ENCODE peak calls at places on chromosomes 4 and X, in four cellular contexts. S, W, O and Q are unnamed samples.

GRCh38 chrX:133005038-133005437 is 46.6 kb upstream of the HS6ST2 start:
- DNase-seq in W (peak; percentile 4), S (peak; percentile 1), O (no peak), Q (no peak)

GRCh38 chr4:72567821-72568620 is 1.0 kb downstream of the ADAMTS3 start:
- DNase-seq in W (peak; percentile 99), S (peak; percentile 77), O (peak; percentile 75), Q (peak; percentile 94)

GRCh38 chr4:150217804-150218203 is 139.6 kb downstream of the DCLK2 start:
- DNase-seq in S (no peak), W (no peak), O (no peak), Q (no peak)

GRCh38 chrX:23616361-23616760 is 50.9 kb upstream of the PRDX4 start:
- DNase-seq in W (peak; percentile 29), O (no peak), S (peak; percentile 38), Q (no peak)

GRCh38 chr4:2320746-2321145 is 58.8 kb upstream of the MXD4 start:
- DNase-seq in W (no peak), O (no peak), S (no peak), Q (no peak)

GRCh38 chr4:12949719-12950118 is 534.4 kb downstream of the RAB28 start:
- DNase-seq in S (no peak), W (no peak), O (no peak), Q (no peak)

GRCh38 chr4:168856312-168856711 is 153.7 kb downstream of the CBR4 start:
- DNase-seq in S (peak; percentile 97), W (no peak), O (no peak), Q (no peak)

GRCh38 chrX:136608295-136608933 is 39.5 kb upstream of the CD40LG start:
- DNase-seq in O (peak; percentile 42), S (no peak), W (peak; percentile 7), Q (peak; percentile 30)

GRCh38 chr4:119209077-119209476 is 3.4 kb upstream of the USP53 start:
- DNase-seq in O (no peak), S (peak; percentile 96), W (peak; percentile 86), Q (no peak)

DNA sequence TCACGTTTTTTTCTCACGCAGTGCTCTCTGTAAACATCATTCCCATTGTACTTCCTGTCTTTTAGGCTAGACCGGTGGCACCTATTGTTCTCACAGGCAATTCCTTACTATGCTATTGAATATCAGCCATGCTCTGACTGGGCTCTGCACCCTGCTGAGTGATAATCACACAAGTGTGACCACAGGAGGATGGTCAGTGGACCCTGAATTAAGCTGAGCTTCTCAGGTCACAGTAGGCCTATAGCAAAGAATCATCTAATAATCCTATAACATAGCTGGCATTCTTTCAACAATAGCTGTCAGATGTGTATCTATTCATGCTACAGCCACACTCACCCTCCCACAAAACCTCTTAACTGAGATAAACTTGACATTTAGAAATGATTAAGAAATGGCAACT is 2399.8 kb upstream of the TENM3 start:
- DNase-seq in S (no peak), W (peak; percentile 96), O (no peak), Q (no peak)
- H4K5ac ChIP-seq in S (no peak overlapping the region), W (no peak overlapping the region), O (no peak overlapping the region), Q (no peak overlapping the region)

DNA sequence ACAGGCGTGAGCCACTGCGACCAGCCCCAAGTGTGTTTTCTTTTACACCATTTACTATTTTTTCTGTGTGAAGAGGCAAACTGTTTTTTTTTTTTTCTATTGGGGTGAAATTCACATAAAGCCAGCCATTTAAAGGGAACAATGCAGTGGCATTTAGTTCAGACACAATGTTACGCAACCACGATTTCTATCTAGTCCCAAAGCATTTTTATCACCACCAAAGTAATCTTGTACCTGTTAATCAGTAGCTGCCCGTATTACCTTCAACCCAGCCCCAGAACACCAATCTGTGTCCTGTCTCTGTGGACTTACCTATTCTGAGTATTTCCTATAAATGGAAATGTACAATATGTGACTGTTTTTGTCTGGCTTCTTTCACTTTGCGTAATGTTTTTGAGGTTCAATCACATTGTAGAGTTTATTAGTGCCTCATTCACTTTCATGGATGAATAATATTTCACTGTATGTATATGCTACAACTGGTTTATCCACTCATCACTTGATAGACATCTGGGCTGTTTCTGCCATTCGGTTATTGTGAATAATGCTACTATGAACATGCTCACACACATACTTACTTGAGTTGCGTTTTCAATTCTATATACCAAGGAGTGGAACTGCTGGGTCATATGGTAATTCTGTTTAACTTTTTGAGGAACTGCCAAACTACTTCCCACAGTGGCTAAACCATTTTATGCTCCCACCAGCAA is 116.2 kb downstream of the CDS1 start:
- DNase-seq in S (no peak), O (no peak), W (no peak), Q (no peak)
- H4K5ac ChIP-seq in S (no peak overlapping the region), O (no peak overlapping the region), W (no peak overlapping the region), Q (no peak overlapping the region)

DNA sequence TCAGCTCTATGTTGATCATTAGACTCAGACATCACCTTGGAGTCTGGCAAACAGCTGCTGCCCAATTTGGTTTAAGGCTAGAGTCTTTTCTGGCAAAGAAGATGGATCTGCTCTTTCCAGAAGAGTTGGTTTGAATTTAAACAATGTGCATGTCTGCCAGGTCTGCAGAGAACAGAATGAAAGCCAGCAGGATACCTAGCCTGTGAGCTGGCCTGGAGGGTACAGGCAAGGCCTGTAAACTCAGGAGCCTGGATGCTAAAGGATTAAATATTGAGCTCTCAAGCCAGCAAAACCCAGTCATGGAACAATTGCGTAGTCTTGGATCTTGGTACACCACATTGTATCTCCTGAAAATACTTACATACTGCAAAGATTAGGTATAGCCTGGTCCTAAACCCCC is 15.6 kb upstream of the PDLIM3 start:
- DNase-seq in O (no peak), W (no peak), S (no peak), Q (no peak)
- H4K5ac ChIP-seq in O (no peak overlapping the region), W (no peak overlapping the region), S (no peak overlapping the region), Q (no peak overlapping the region)

DNA sequence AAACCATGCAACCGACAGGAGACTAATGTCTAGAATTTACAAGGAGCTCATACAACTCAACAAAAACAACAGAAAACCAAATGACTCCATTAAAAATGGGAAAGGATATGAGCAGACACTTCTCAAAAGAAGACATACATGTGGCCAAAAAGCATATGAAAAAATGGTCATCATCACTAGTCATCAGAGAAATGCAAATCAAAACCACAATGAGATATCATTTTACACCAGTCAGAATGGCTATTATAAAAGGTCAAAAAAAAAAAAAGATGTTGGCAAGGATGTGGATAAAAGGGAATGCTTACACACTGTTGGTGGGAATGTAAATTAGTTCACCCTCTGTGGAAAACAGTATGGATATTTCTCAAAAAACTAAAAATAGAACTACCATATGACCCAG is 50.5 kb upstream of the CHRDL1 start:
- DNase-seq in O (no peak), W (no peak), S (no peak), Q (no peak)
- H4K5ac ChIP-seq in O (no peak overlapping the region), W (no peak overlapping the region), S (no peak overlapping the region), Q (no peak overlapping the region)

DNA sequence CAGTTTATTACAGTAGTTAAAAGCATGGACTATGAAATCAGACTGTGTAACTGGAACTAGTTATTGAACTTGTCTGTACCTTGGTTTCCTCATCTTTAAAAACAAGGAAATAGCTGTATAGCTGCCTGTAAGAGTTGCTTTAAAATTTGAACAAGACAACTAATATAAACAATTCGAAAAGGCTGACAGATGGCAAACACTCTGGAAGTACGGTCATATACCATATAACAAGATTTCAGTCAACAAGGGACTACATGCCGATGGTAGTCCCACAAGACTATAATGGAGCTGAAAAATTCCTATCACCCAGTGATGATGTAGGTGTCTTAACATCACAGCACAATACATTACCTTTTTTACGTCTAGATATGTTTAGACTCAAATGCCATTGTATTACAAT is 78.7 kb downstream of the CNOT6L start:
- DNase-seq in S (no peak), W (no peak), O (no peak), Q (no peak)
- H4K5ac ChIP-seq in S (no peak overlapping the region), W (no peak overlapping the region), O (no peak overlapping the region), Q (no peak overlapping the region)